ENCODE peak calls at places on chromosomes 16 and 17, in four cellular contexts. Z, M, B and K are unnamed samples.

GRCh38 chr16:66298006-66298405 is 68.5 kb upstream of the CDH5 start:
- DNase-seq in Z (no peak), B (no peak), M (no peak), K (no peak)

GRCh38 chr17:332558-333322 is 19.9 kb downstream of the RPH3AL start:
- DNase-seq in Z (no peak), M (no peak), B (no peak), K (peak; percentile 83)

GRCh38 chr17:35089846-35090193 is 26.3 kb upstream of the RFFL start:
- DNase-seq in B (no peak), Z (no peak), M (peak; percentile 7), K (no peak)

GRCh38 chr17:4900231-4901107 is 1.1 kb downstream of the C17orf107 start:
- DNase-seq in B (no peak), M (no peak), Z (peak; percentile 39), K (peak; percentile 73)

GRCh38 chr16:290015-290680 is 7.2 kb downstream of the PDIA2 start:
- DNase-seq in Z (peak; percentile 67), M (no peak), B (no peak), K (no peak)

GRCh38 chr16:87729266-87729954 is 36.4 kb downstream of the KLHDC4 start:
- DNase-seq in Z (no peak), M (no peak), B (no peak), K (no peak)

GRCh38 chr16:67525176-67525860 is 3.3 kb upstream of the RIPOR1 start:
- DNase-seq in M (no peak), B (no peak), Z (no peak), K (no peak)

GRCh38 chr16:2148714-2149629 is 547 bp downstream of the RAB26 start:
- DNase-seq in M (no peak), B (no peak), Z (peak; percentile 68), K (no peak)

DNA sequence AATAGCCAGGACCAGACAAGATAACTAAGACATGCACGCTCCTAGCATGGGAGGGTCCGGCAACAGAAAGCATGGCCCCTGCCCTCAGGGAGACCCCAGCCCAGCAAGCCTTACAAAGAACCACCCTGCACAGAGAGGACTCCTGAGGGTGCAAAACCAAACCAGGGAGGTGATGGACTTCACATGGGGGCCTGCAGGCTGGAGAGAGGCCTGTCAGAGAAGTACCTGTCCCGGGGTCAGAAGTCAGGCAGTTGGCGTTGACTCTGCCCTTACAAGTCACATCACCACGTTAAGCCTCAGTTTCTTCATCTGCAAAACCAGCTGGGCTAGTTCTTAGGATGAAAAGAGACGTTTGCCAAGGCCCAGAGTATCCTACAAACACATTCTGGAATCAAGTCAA is 4.7 kb downstream of the OTOP2 start:
- DNase-seq in Z (no peak), B (no peak), M (no peak), K (no peak)
- H3K27ac ChIP-seq in Z (no peak overlapping the region), B (no peak overlapping the region), M (no peak overlapping the region), K (no peak overlapping the region)

GRCh38 chr16:85534536-85535351 is 78.4 kb upstream of the GSE1 start:
- DNase-seq in Z (no peak), B (no peak), M (no peak), K (no peak)

GRCh38 chr16:85535352-85536072 is 77.6 kb upstream of the GSE1 start:
- DNase-seq in Z (no peak), M (no peak), B (no peak), K (no peak)

GRCh38 chr16:85537331-85537788 is 75.8 kb upstream of the GSE1 start:
- DNase-seq in Z (no peak), M (no peak), B (no peak), K (no peak)

GRCh38 chr16:85536411-85537330 is 76.5 kb upstream of the GSE1 start:
- DNase-seq in B (no peak), M (no peak), Z (no peak), K (no peak)

GRCh38 chr16:85536073-85536410 is 77.1 kb upstream of the GSE1 start:
- DNase-seq in M (no peak), Z (no peak), B (no peak), K (no peak)
- H3K4me3 ChIP-seq in M (no peak overlapping the region), Z (no peak overlapping the region), B (no peak overlapping the region), K (no peak overlapping the region)

DNA sequence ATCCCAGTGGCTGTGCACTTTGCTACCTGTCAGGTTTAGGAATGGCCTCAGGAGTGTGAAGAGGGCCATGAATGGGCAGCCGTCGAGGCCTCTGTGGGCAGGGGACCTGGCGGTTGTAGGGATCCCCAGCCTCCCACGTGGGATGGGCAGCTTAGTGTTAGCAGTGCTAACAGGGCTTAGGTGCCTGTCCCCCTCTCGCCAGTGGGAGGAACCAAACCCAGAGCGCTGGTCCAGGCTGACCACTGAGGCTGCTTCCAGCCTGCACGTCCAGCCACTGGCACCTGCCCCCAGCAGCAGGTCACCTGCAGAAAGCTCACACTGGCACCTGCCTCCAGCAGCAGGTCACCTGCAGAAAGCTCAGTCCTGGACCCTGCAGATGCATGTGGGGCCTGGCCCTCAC is 162.2 kb upstream of the CIBAR2 start:
- DNase-seq in B (no peak), M (no peak), Z (no peak), K (no peak)
- TF ChIP-seq CTCF in B (no peak), M (no peak), Z (no peak), K (no peak)

GRCh38 chr17:8469964-8470363 is 34.3 kb downstream of the NDEL1 start:
- DNase-seq in Z (no peak), M (no peak), B (no peak), K (no peak)
- H3K27ac ChIP-seq in Z (no peak overlapping the region), M (no peak overlapping the region), B (no peak overlapping the region), K (peak overlapping the region; percentile 46)

GRCh38 chr17:82243648-82244412 is 15.0 kb downstream of the SLC16A3 start:
- DNase-seq in B (no peak), M (no peak), Z (peak; percentile 19), K (peak; percentile 56)

GRCh38 chr17:82244413-82245140 is 15.7 kb downstream of the SLC16A3 start:
- DNase-seq in Z (no peak), M (no peak), B (no peak), K (peak; percentile 40)

GRCh38 chr17:82241926-82242697 is 13.3 kb downstream of the SLC16A3 start:
- DNase-seq in M (no peak), B (no peak), Z (peak; percentile 35), K (peak; percentile 79)

GRCh38 chr17:82242698-82242976 is 13.8 kb downstream of the SLC16A3 start:
- DNase-seq in B (no peak), M (no peak), Z (no peak), K (peak; percentile 44)

DNA sequence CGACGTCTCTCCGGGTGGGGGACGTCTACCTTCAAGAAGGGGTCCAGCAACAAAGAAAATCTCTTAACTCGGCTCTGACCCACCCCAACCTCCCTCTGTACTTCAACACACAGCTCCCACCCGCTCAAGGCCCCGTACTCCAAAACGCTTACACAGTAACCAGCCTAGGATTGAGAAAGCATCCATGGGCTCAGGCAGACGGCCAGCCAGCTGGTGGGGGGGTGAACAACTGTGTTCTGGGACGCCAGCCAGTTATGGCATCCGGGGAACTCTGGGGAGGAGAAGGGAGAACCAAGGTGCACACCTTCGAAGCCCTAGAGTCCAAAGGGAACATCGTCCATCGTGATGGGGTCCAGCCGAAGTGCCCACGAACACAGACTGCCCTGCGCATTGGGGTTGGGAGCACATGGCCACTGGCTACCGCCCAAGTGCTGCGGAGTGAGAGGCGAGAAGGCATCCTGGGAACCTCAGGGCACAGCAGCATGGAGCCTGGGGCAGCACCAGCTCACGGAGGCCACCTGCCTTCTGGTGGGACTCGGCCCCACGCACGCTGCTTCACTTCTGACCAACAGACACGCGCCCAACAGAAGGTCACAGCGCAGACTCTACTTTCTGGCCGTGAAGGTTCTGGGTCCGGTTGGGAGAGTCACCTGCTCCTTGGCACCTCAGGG is 14.3 kb downstream of the SLC16A3 start:
- DNase-seq in M (peak; percentile 83), Z (peak; percentile 90), B (no peak), K (peak; percentile 92)
- H3K4me3 ChIP-seq in M (no peak overlapping the region), Z (no peak overlapping the region), B (no peak overlapping the region), K (peak overlapping the region; percentile 31)

DNA sequence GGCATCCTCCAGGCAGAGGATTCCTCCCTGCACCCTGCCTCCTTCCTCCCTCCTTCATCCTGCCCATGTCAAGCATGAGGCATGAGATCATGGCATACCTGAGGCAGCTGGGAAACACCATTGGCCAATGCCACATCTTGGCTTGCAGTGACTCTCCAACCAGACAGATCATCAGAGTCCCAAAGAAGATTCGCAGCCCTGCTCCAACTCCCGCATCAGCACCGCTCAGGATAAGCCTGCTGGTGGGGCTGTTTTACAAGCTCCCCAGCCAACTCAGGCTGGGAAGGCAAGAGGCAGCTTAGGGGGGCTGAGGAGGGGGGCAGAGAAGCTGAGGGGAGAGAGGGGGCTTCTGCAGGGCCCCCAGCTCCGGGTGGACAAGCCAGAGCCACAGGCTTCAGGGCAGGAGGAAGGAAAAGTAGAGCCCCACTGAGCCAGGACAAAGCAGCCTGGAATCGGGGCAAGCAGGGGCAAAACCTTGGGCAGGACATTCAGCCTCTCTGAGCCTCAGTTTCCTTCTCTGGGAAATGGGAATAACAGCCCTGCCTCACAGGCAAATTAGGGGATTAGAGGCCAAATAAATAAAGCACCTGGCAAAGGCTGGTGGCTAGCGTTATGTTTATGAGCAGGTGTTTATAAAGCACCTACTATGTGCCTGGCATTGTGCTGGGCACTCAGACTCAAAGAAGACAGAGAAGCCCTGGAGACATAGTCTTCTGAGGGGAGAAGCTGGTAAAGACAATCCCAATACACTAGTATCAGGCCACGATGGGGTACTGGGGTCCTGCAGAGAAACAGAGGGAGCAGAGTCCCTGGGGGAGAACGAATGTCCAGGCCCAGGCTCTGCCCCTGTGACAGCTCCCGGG is 88.1 kb downstream of the GOSR1 start:
- DNase-seq in M (no peak), Z (no peak), B (no peak), K (no peak)
- TF ChIP-seq CTCF in M (no peak), Z (no peak), B (no peak), K (no peak)